ENCODE peak calls at places on chromosomes 12 and 14, in four cellular contexts. E is heart left ventricle, Y is stomach, X is A549. I is an unnamed sample. For H3K9me3 and H3K4me1, the result is how much of the 10 kb centered on the place peaks cover.

GRCh38 chr14:92861856-92862807 is 60.8 kb upstream of the CHGA start:
- DNase-seq in E (no peak), Y (no peak), X (no peak), I (no peak)

GRCh38 chr14:73712540-73713141 is 1.5 kb downstream of the PNMA1 start:
- DNase-seq in E (no peak), Y (no peak), X (no peak), I (peak)

GRCh38 chr14:53180272-53181221 is 27.4 kb upstream of the DDHD1 start:
- DNase-seq in E (no peak), Y (no peak), X (no peak), I (peak)

GRCh38 chr12:56326126-56326525 is 7.7 kb downstream of the PAN2 start:
- DNase-seq in E (no peak), Y (no peak), X (no peak), I (no peak)

GRCh38 chr12:100331871-100332270 is 25.0 kb upstream of the SLC17A8 start:
- DNase-seq in E (no peak), Y (no peak), X (no peak), I (no peak)

GRCh38 chr12:131024721-131025120 is 71.0 kb downstream of the ADGRD1 start:
- DNase-seq in E (no peak), Y (no peak), X (no peak), I (no peak)

GRCh38 chr14:81868172-81868571 is 334.5 kb upstream of the SEL1L start:
- DNase-seq in E (no peak), Y (no peak), X (no peak), I (no peak)

GRCh38 chr14:30808576-30808975 is 65.8 kb upstream of the COCH start:
- DNase-seq in E (no peak), Y (no peak), X (no peak), I (no peak)

GRCh38 chr14:63875311-63875710 is 22.5 kb downstream of the SYNE2 start:
- DNase-seq in E (peak), Y (no peak), X (no peak), I (no peak)

GRCh38 chr14:61568572-61569011 is 126.7 kb upstream of the HIF1A start:
- DNase-seq in E (peak), Y (peak), X (no peak), I (no peak)

GRCh38 chr14:85315290-85315689 is 214.7 kb upstream of the FLRT2 start:
- DNase-seq in E (no peak), Y (no peak), X (no peak), I (peak)

GRCh38 chr14:85316701-85317100 is 213.2 kb upstream of the FLRT2 start:
- DNase-seq in E (no peak), Y (no peak), X (no peak), I (no peak)

GRCh38 chr14:85319101-85319500 is 210.8 kb upstream of the FLRT2 start:
- DNase-seq in E (no peak), Y (no peak), X (no peak), I (no peak)

GRCh38 chr14:85315891-85316290 is 214.1 kb upstream of the FLRT2 start:
- DNase-seq in E (no peak), Y (no peak), X (no peak), I (peak)

GRCh38 chr14:85317491-85318021 is 212.4 kb upstream of the FLRT2 start:
- DNase-seq in E (no peak), Y (no peak), X (no peak), I (no peak)
- H3K9me3 ChIP-seq in E (under half), Y (under half), X (under half), I (under half)

GRCh38 chr12:115296613-115297012 is 612.6 kb upstream of the TBX3 start:
- DNase-seq in E (no peak), Y (no peak), X (no peak), I (no peak)

GRCh38 chr12:115295886-115296285 is 611.9 kb upstream of the TBX3 start:
- DNase-seq in E (no peak), Y (no peak), X (no peak), I (no peak)

GRCh38 chr12:115297445-115297844 is 613.5 kb upstream of the TBX3 start:
- DNase-seq in E (no peak), Y (no peak), X (no peak), I (no peak)

GRCh38 chr12:115294443-115295133 is 610.6 kb upstream of the TBX3 start:
- DNase-seq in E (no peak), Y (peak), X (no peak), I (no peak)
- H3K4me3 ChIP-seq in E (no peak), Y (no peak), X (no peak), I (no peak)

GRCh38 chr14:95495538-95496025 is 20.9 kb downstream of the SYNE3 start:
- DNase-seq in E (no peak), Y (no peak), X (no peak), I (no peak)
- H3K4me1 ChIP-seq in E (half or more), Y (half or more), X (under half), I (under half)

GRCh38 chr12:34395056-34396005 is 373.0 kb downstream of the ALG10 start:
- DNase-seq in E (peak), Y (peak), X (no peak), I (no peak)

GRCh38 chr12:34394211-34395055 is 372.1 kb downstream of the ALG10 start:
- DNase-seq in E (peak), Y (peak), X (no peak), I (no peak)

GRCh38 chr12:34393086-34393820 is 371.0 kb downstream of the ALG10 start:
- DNase-seq in E (peak), Y (peak), X (no peak), I (no peak)

GRCh38 chr12:34392741-34393085 is 370.4 kb downstream of the ALG10 start:
- DNase-seq in E (peak), Y (peak), X (no peak), I (no peak)

GRCh38 chr12:34393821-34394150 is 371.5 kb downstream of the ALG10 start:
- DNase-seq in E (no peak), Y (peak), X (no peak), I (no peak)
- H3K9me3 ChIP-seq in E (under half), Y (under half), X (under half), I (under half)

I was measured in HAP-1.